ENCODE peak calls at places on chromosomes 12 and 14, in ten cellular contexts. One of them, this sample, is unnamed.

GRCh38 chr14:105974902-105975301 is 448.5 kb downstream of the TMEM121 start:
- DNase-seq in cardiac fibroblast: no peak
- DNase-seq in GM12864: no peak
- DNase-seq in HL-60: no peak
- DNase-seq in uterus: no peak
- DNase-seq in gastrocnemius medialis: no peak
- DNase-seq in foreskin fibroblast: no peak
- DNase-seq in neural progenitor cell: no peak
- DNase-seq in mesothelial cell of epicardium: no peak
- DNase-seq in B cell: peak; percentile 61
- DNase-seq in this sample: peak; percentile 95

GRCh38 chr14:96634896-96635295 is 132.7 kb downstream of the PAPOLA start:
- DNase-seq in cardiac fibroblast: no peak
- DNase-seq in GM12864: no peak
- DNase-seq in HL-60: no peak
- DNase-seq in uterus: no peak
- DNase-seq in gastrocnemius medialis: no peak
- DNase-seq in foreskin fibroblast: no peak
- DNase-seq in neural progenitor cell: no peak
- DNase-seq in mesothelial cell of epicardium: no peak
- DNase-seq in B cell: no peak
- DNase-seq in this sample: no peak

GRCh38 chr14:91392623-91393303 is 24.9 kb downstream of the CCDC88C start:
- DNase-seq in cardiac fibroblast: no peak
- DNase-seq in GM12864: no peak
- DNase-seq in HL-60: no peak
- DNase-seq in uterus: no peak
- DNase-seq in gastrocnemius medialis: no peak
- DNase-seq in foreskin fibroblast: no peak
- DNase-seq in neural progenitor cell: no peak
- DNase-seq in mesothelial cell of epicardium: no peak
- DNase-seq in B cell: no peak
- DNase-seq in this sample: no peak

GRCh38 chr12:69685810-69686209 is 13.3 kb downstream of the BEST3 start:
- DNase-seq in cardiac fibroblast: peak; percentile 32
- DNase-seq in GM12864: no peak
- DNase-seq in HL-60: no peak
- DNase-seq in uterus: no peak
- DNase-seq in gastrocnemius medialis: peak; percentile 84
- DNase-seq in foreskin fibroblast: peak; percentile 48
- DNase-seq in neural progenitor cell: no peak
- DNase-seq in mesothelial cell of epicardium: no peak
- DNase-seq in B cell: no peak
- DNase-seq in this sample: no peak

GRCh38 chr12:6434205-6435180 is 10.3 kb upstream of the CD27 start:
- DNase-seq in cardiac fibroblast: no peak
- DNase-seq in GM12864: no peak
- DNase-seq in HL-60: no peak
- DNase-seq in uterus: peak; percentile 8
- DNase-seq in gastrocnemius medialis: no peak
- DNase-seq in foreskin fibroblast: no peak
- DNase-seq in neural progenitor cell: no peak
- DNase-seq in mesothelial cell of epicardium: no peak
- DNase-seq in B cell: no peak
- DNase-seq in this sample: peak; percentile 72

GRCh38 chr12:89994901-89995300 is 286.3 kb upstream of the ATP2B1 start:
- DNase-seq in cardiac fibroblast: no peak
- DNase-seq in GM12864: no peak
- DNase-seq in HL-60: no peak
- DNase-seq in uterus: no peak
- DNase-seq in gastrocnemius medialis: no peak
- DNase-seq in foreskin fibroblast: no peak
- DNase-seq in neural progenitor cell: no peak
- DNase-seq in mesothelial cell of epicardium: no peak
- DNase-seq in B cell: no peak
- DNase-seq in this sample: no peak

GRCh38 chr14:104851896-104852663 is 13.0 kb upstream of the CEP170B start:
- DNase-seq in cardiac fibroblast: no peak
- DNase-seq in GM12864: no peak
- DNase-seq in HL-60: no peak
- DNase-seq in uterus: peak; percentile 8
- DNase-seq in gastrocnemius medialis: no peak
- DNase-seq in foreskin fibroblast: no peak
- DNase-seq in neural progenitor cell: no peak
- DNase-seq in mesothelial cell of epicardium: no peak
- DNase-seq in B cell: no peak
- DNase-seq in this sample: no peak

GRCh38 chr14:104305511-104306449 is 167.4 kb downstream of the KIF26A start:
- DNase-seq in cardiac fibroblast: no peak
- DNase-seq in GM12864: no peak
- DNase-seq in HL-60: no peak
- DNase-seq in uterus: no peak
- DNase-seq in gastrocnemius medialis: no peak
- DNase-seq in foreskin fibroblast: no peak
- DNase-seq in neural progenitor cell: no peak
- DNase-seq in mesothelial cell of epicardium: no peak
- DNase-seq in B cell: no peak
- DNase-seq in this sample: no peak

GRCh38 chr14:77409131-77409533 is 14.2 kb downstream of the NOXRED1 start:
- DNase-seq in cardiac fibroblast: peak; percentile 43
- DNase-seq in GM12864: peak; percentile 16
- DNase-seq in HL-60: peak; percentile 8
- DNase-seq in uterus: no peak
- DNase-seq in gastrocnemius medialis: no peak
- DNase-seq in foreskin fibroblast: peak; percentile 2
- DNase-seq in neural progenitor cell: peak; percentile 17
- DNase-seq in mesothelial cell of epicardium: no peak
- DNase-seq in B cell: no peak
- DNase-seq in this sample: peak; percentile 15

GRCh38 chr12:16526693-16527092 is 79.3 kb downstream of the LMO3 start:
- DNase-seq in cardiac fibroblast: peak; percentile 93
- DNase-seq in GM12864: no peak
- DNase-seq in HL-60: no peak
- DNase-seq in uterus: peak; percentile 67
- DNase-seq in gastrocnemius medialis: no peak
- DNase-seq in foreskin fibroblast: peak; percentile 8
- DNase-seq in neural progenitor cell: no peak
- DNase-seq in mesothelial cell of epicardium: no peak
- DNase-seq in B cell: no peak
- DNase-seq in this sample: no peak

GRCh38 chr12:128388461-128388921 is 121.5 kb downstream of the TMEM132C start:
- DNase-seq in cardiac fibroblast: peak; percentile 52
- DNase-seq in GM12864: no peak
- DNase-seq in HL-60: no peak
- DNase-seq in uterus: peak; percentile 21
- DNase-seq in gastrocnemius medialis: peak; percentile 8
- DNase-seq in foreskin fibroblast: no peak
- DNase-seq in neural progenitor cell: no peak
- DNase-seq in mesothelial cell of epicardium: no peak
- DNase-seq in B cell: no peak
- DNase-seq in this sample: no peak

GRCh38 chr12:105924526-105925208 is 214.1 kb downstream of the NUAK1 start:
- DNase-seq in cardiac fibroblast: no peak
- DNase-seq in GM12864: no peak
- DNase-seq in HL-60: no peak
- DNase-seq in uterus: no peak
- DNase-seq in gastrocnemius medialis: no peak
- DNase-seq in foreskin fibroblast: no peak
- DNase-seq in neural progenitor cell: no peak
- DNase-seq in mesothelial cell of epicardium: no peak
- DNase-seq in B cell: no peak
- DNase-seq in this sample: no peak

DNA sequence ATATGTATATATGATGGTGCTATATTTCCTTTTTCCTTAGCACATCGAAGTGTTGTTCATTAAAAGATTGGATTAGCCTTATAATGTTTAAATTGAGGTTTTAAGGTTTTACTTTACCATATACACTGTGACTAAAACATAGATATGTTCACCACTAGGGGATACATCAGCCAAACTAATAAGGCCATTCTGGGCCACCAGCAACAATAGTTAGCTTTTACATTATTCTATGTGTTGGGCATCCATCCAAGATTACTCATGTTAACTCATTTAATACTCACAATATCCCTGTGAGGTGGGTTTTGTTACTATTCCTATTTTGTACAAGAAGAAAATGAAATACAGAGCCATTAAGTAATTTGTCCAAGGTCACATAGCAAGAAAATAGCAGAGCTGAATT is 202.6 kb upstream of the AVPR1A start:
- DNase-seq in cardiac fibroblast: no peak
- DNase-seq in GM12864: no peak
- DNase-seq in HL-60: no peak
- DNase-seq in uterus: no peak
- DNase-seq in gastrocnemius medialis: no peak
- DNase-seq in foreskin fibroblast: peak; percentile 1
- DNase-seq in neural progenitor cell: no peak
- DNase-seq in mesothelial cell of epicardium: no peak
- DNase-seq in B cell: no peak
- DNase-seq in this sample: no peak
- TF ChIP-seq CTCF in cardiac fibroblast: peak; percentile 20
- TF ChIP-seq CTCF in GM12864: no peak
- TF ChIP-seq CTCF in HL-60: no peak
- TF ChIP-seq CTCF in uterus: no peak
- TF ChIP-seq CTCF in gastrocnemius medialis: no peak
- TF ChIP-seq CTCF in foreskin fibroblast: no peak
- TF ChIP-seq CTCF in neural progenitor cell: no peak
- TF ChIP-seq CTCF in mesothelial cell of epicardium: no peak
- TF ChIP-seq CTCF in B cell: no peak
- TF ChIP-seq CTCF in this sample: no peak

GRCh38 chr12:108689314-108690190 is 41.8 kb downstream of the CORO1C start:
- DNase-seq in cardiac fibroblast: peak; percentile 64
- DNase-seq in GM12864: no peak
- DNase-seq in HL-60: peak; percentile 60
- DNase-seq in uterus: no peak
- DNase-seq in gastrocnemius medialis: peak; percentile 53
- DNase-seq in foreskin fibroblast: no peak
- DNase-seq in neural progenitor cell: no peak
- DNase-seq in mesothelial cell of epicardium: no peak
- DNase-seq in B cell: peak; percentile 42
- DNase-seq in this sample: peak; percentile 21
- TF ChIP-seq CTCF in cardiac fibroblast: no peak
- TF ChIP-seq CTCF in GM12864: no peak
- TF ChIP-seq CTCF in HL-60: no peak
- TF ChIP-seq CTCF in uterus: no peak
- TF ChIP-seq CTCF in gastrocnemius medialis: peak; percentile 16
- TF ChIP-seq CTCF in foreskin fibroblast: no peak
- TF ChIP-seq CTCF in neural progenitor cell: no peak
- TF ChIP-seq CTCF in mesothelial cell of epicardium: no peak
- TF ChIP-seq CTCF in B cell: no peak
- TF ChIP-seq CTCF in this sample: no peak

GRCh38 chr14:75715926-75716780 is 55.1 kb downstream of the TTLL5 start:
- DNase-seq in cardiac fibroblast: peak; percentile 35
- DNase-seq in GM12864: no peak
- DNase-seq in HL-60: no peak
- DNase-seq in uterus: no peak
- DNase-seq in gastrocnemius medialis: no peak
- DNase-seq in foreskin fibroblast: peak; percentile 53
- DNase-seq in neural progenitor cell: no peak
- DNase-seq in mesothelial cell of epicardium: no peak
- DNase-seq in B cell: no peak
- DNase-seq in this sample: no peak
- TF ChIP-seq CTCF in cardiac fibroblast: no peak
- TF ChIP-seq CTCF in GM12864: no peak
- TF ChIP-seq CTCF in HL-60: no peak
- TF ChIP-seq CTCF in uterus: no peak
- TF ChIP-seq CTCF in gastrocnemius medialis: no peak
- TF ChIP-seq CTCF in foreskin fibroblast: no peak
- TF ChIP-seq CTCF in neural progenitor cell: no peak
- TF ChIP-seq CTCF in mesothelial cell of epicardium: no peak
- TF ChIP-seq CTCF in B cell: no peak
- TF ChIP-seq CTCF in this sample: no peak

GRCh38 chr14:92456215-92457017 is 57.2 kb upstream of the RIN3 start:
- DNase-seq in cardiac fibroblast: peak; percentile 85
- DNase-seq in GM12864: peak; percentile 25
- DNase-seq in HL-60: peak; percentile 80
- DNase-seq in uterus: peak; percentile 26
- DNase-seq in gastrocnemius medialis: no peak
- DNase-seq in foreskin fibroblast: peak; percentile 68
- DNase-seq in neural progenitor cell: peak; percentile 83
- DNase-seq in mesothelial cell of epicardium: no peak
- DNase-seq in B cell: peak; percentile 38
- DNase-seq in this sample: peak; percentile 42
- TF ChIP-seq CTCF in cardiac fibroblast: peak; percentile 85
- TF ChIP-seq CTCF in GM12864: peak; percentile 74
- TF ChIP-seq CTCF in HL-60: peak; percentile 89
- TF ChIP-seq CTCF in uterus: peak; percentile 56
- TF ChIP-seq CTCF in gastrocnemius medialis: no peak
- TF ChIP-seq CTCF in foreskin fibroblast: peak; percentile 76
- TF ChIP-seq CTCF in neural progenitor cell: peak; percentile 75
- TF ChIP-seq CTCF in mesothelial cell of epicardium: peak; percentile 18
- TF ChIP-seq CTCF in B cell: peak; percentile 21
- TF ChIP-seq CTCF in this sample: peak; percentile 53

GRCh38 chr12:108562348-108563134 is at the start of gene ISCU:
- DNase-seq in cardiac fibroblast: peak; percentile 98
- DNase-seq in GM12864: peak; percentile 91
- DNase-seq in HL-60: peak; percentile 96
- DNase-seq in uterus: peak; percentile 96
- DNase-seq in gastrocnemius medialis: peak; percentile 96
- DNase-seq in foreskin fibroblast: peak; percentile 97
- DNase-seq in neural progenitor cell: peak; percentile 99
- DNase-seq in mesothelial cell of epicardium: peak; percentile 98
- DNase-seq in B cell: peak; percentile 98
- DNase-seq in this sample: peak; percentile 97

GRCh38 chr12:108560321-108560721 is 652 bp downstream of the SART3 start:
- DNase-seq in cardiac fibroblast: peak; percentile 75
- DNase-seq in GM12864: no peak
- DNase-seq in HL-60: no peak
- DNase-seq in uterus: no peak
- DNase-seq in gastrocnemius medialis: no peak
- DNase-seq in foreskin fibroblast: no peak
- DNase-seq in neural progenitor cell: no peak
- DNase-seq in mesothelial cell of epicardium: no peak
- DNase-seq in B cell: no peak
- DNase-seq in this sample: no peak

GRCh38 chr12:108561852-108562347 is 496 bp upstream of the ISCU start:
- DNase-seq in cardiac fibroblast: no peak
- DNase-seq in GM12864: no peak
- DNase-seq in HL-60: no peak
- DNase-seq in uterus: no peak
- DNase-seq in gastrocnemius medialis: no peak
- DNase-seq in foreskin fibroblast: no peak
- DNase-seq in neural progenitor cell: peak; percentile 53
- DNase-seq in mesothelial cell of epicardium: no peak
- DNase-seq in B cell: no peak
- DNase-seq in this sample: no peak

GRCh38 chr12:108559748-108560147 is 1.2 kb downstream of the SART3 start:
- DNase-seq in cardiac fibroblast: no peak
- DNase-seq in GM12864: no peak
- DNase-seq in HL-60: no peak
- DNase-seq in uterus: no peak
- DNase-seq in gastrocnemius medialis: no peak
- DNase-seq in foreskin fibroblast: no peak
- DNase-seq in neural progenitor cell: no peak
- DNase-seq in mesothelial cell of epicardium: no peak
- DNase-seq in B cell: no peak
- DNase-seq in this sample: no peak

GRCh38 chr12:108560752-108561719 is at the start of gene SART3:
- DNase-seq in cardiac fibroblast: peak; percentile 89
- DNase-seq in GM12864: peak; percentile 85
- DNase-seq in HL-60: peak; percentile 84
- DNase-seq in uterus: peak; percentile 72
- DNase-seq in gastrocnemius medialis: peak; percentile 49
- DNase-seq in foreskin fibroblast: peak; percentile 80
- DNase-seq in neural progenitor cell: peak; percentile 91
- DNase-seq in mesothelial cell of epicardium: no peak
- DNase-seq in B cell: peak; percentile 82
- DNase-seq in this sample: peak; percentile 90
- TF ChIP-seq CTCF in cardiac fibroblast: no peak
- TF ChIP-seq CTCF in GM12864: no peak
- TF ChIP-seq CTCF in HL-60: no peak
- TF ChIP-seq CTCF in uterus: no peak
- TF ChIP-seq CTCF in gastrocnemius medialis: no peak
- TF ChIP-seq CTCF in foreskin fibroblast: no peak
- TF ChIP-seq CTCF in neural progenitor cell: no peak
- TF ChIP-seq CTCF in mesothelial cell of epicardium: no peak
- TF ChIP-seq CTCF in B cell: no peak
- TF ChIP-seq CTCF in this sample: no peak